ENCODE peak calls at places on chromosomes 11 and 22, in ten cellular contexts. G, K, E, Z, M, T, O, R, B and P are unnamed samples.

GRCh38 chr11:68965901-68966868 is 14.6 kb downstream of the MRGPRD start:
- DNase-seq in M (no peak), E (no peak), B (no peak), Z (no peak), G (no peak), K (peak), O (no peak), T (no peak), R (no peak), P (no peak)

GRCh38 chr11:13329670-13330401 is 52.2 kb downstream of the BMAL1 start:
- DNase-seq in R (no peak), O (peak), B (no peak), E (peak), G (no peak), K (no peak), M (no peak), Z (no peak), T (no peak), P (no peak)

GRCh38 chr11:116918925-116919653 is 81.7 kb upstream of the APOA1 start:
- DNase-seq in E (no peak), T (no peak), G (no peak), M (no peak), O (no peak), R (no peak), B (no peak), K (no peak), Z (no peak), P (no peak)

GRCh38 chr11:128462802-128463385 is 124.5 kb downstream of the ETS1 start:
- DNase-seq in Z (no peak), B (no peak), M (no peak), G (no peak), O (no peak), K (no peak), E (no peak), T (no peak), R (no peak), P (no peak)

GRCh38 chr11:45282070-45282469 is 4.1 kb downstream of the SYT13 start:
- DNase-seq in R (no peak), T (no peak), K (no peak), Z (no peak), G (no peak), B (no peak), M (no peak), O (no peak), E (no peak), P (no peak)

GRCh38 chr22:38098410-38099249 is 11.9 kb downstream of the BAIAP2L2 start:
- DNase-seq in O (no peak), E (no peak), G (no peak), R (no peak), M (peak), K (peak), B (no peak), Z (no peak), T (no peak), P (no peak)

GRCh38 chr11:68450711-68451110 is 9.8 kb upstream of the PPP6R3 start:
- DNase-seq in O (no peak), M (no peak), E (no peak), G (no peak), Z (no peak), R (no peak), B (no peak), T (no peak), K (peak), P (no peak)

GRCh38 chr22:49549851-49550430 is 277.7 kb downstream of the BRD1 start:
- DNase-seq in O (no peak), M (no peak), K (peak), T (no peak), R (no peak), G (no peak), E (no peak), B (no peak), Z (no peak), P (no peak)

GRCh38 chr11:1559103-1559951 is 12.7 kb downstream of the DUSP8 start:
- DNase-seq in G (peak), M (no peak), Z (no peak), B (no peak), O (no peak), E (peak), K (peak), T (no peak), R (peak), P (peak)

GRCh38 chr11:13669544-13670488 is 1.3 kb downstream of the FAR1 start:
- DNase-seq in M (no peak), O (no peak), R (no peak), T (no peak), B (no peak), E (no peak), G (no peak), K (no peak), Z (no peak), P (no peak)

GRCh38 chr11:1608363-1608762 is at the start of gene KRTAP5-3:
- DNase-seq in O (no peak), M (no peak), B (no peak), Z (no peak), G (no peak), K (no peak), R (no peak), E (no peak), T (no peak), P (no peak)

GRCh38 chr11:120102050-120102861 is 35.7 kb downstream of the TRIM29 start:
- DNase-seq in K (no peak), Z (no peak), O (no peak), B (no peak), E (no peak), G (no peak), M (no peak), R (no peak), T (no peak), P (no peak)

GRCh38 chr11:17333799-17334586 is 17.6 kb upstream of the NCR3LG1 start:
- DNase-seq in Z (no peak), O (no peak), T (no peak), G (no peak), K (no peak), M (no peak), E (no peak), R (no peak), B (no peak), P (no peak)